ENCODE peak calls at places on chromosomes 11 and 22, in six cellular contexts. V is Panc1; W is right lobe of liver; E is left lung; S is stimulated activated naive CD8-positive, alpha-beta T cell treated with anti-CD3 and anti-CD28 coated beads, Interleukin-15, amount 100 ng/mL, for 72 hours; Z is natural killer cell. Q is an unnamed sample.

GRCh38 chr22:31753005-31753633 is 700 bp upstream of the DEPDC5 start:
- ATAC-seq in V (peak; percentile 31), W (no peak), E (peak; percentile 4), S (no peak), Z (no peak), Q (no peak)

GRCh38 chr22:26835929-26836528 is 178.6 kb downstream of the MIAT start:
- ATAC-seq in V (peak; percentile 66), W (peak; percentile 57), E (peak; percentile 76), S (peak; percentile 60), Z (peak; percentile 65), Q (no peak)

GRCh38 chr11:57514538-57515331 is 767 bp downstream of the SLC43A1 start:
- ATAC-seq in V (peak; percentile 49), W (peak; percentile 88), E (peak; percentile 87), S (peak; percentile 67), Z (peak; percentile 75), Q (peak; percentile 72)

GRCh38 chr11:62593434-62594044 is 2.2 kb upstream of the TUT1 start:
- ATAC-seq in V (peak; percentile 66), W (peak; percentile 37), E (peak; percentile 42), S (peak; percentile 43), Z (no peak), Q (no peak)

GRCh38 chr22:24694971-24695928 is 79.3 kb downstream of the PIWIL3 start:
- ATAC-seq in V (no peak), W (no peak), E (peak; percentile 61), S (no peak), Z (no peak), Q (no peak)

GRCh38 chr11:77752518-77752917 is 68.0 kb downstream of the RSF1 start:
- ATAC-seq in V (no peak), W (peak; percentile 61), E (no peak), S (no peak), Z (no peak), Q (no peak)

GRCh38 chr11:9397746-9398680 is 13.6 kb downstream of the IPO7 start:
- ATAC-seq in V (no peak), W (no peak), E (no peak), S (no peak), Z (no peak), Q (no peak)

GRCh38 chr11:127105578-127105977 is 105.0 kb upstream of the KIRREL3 start:
- ATAC-seq in V (no peak), W (no peak), E (no peak), S (no peak), Z (no peak), Q (no peak)

GRCh38 chr11:133897331-133897650 is 52.0 kb upstream of the SPATA19 start:
- ATAC-seq in V (no peak), W (no peak), E (no peak), S (no peak), Z (no peak), Q (no peak)

GRCh38 chr22:45784357-45785277 is 113.0 kb downstream of the ATXN10 start:
- ATAC-seq in V (no peak), W (peak; percentile 14), E (peak; percentile 8), S (no peak), Z (no peak), Q (no peak)

GRCh38 chr22:20937031-20937793 is 20.0 kb downstream of the CRKL start:
- ATAC-seq in V (peak; percentile 51), W (peak; percentile 90), E (peak; percentile 92), S (no peak), Z (no peak), Q (no peak)

GRCh38 chr22:38859581-38860290 is 12.3 kb downstream of the CBX6 start:
- ATAC-seq in V (no peak), W (peak; percentile 14), E (no peak), S (peak; percentile 46), Z (peak; percentile 27), Q (no peak)

GRCh38 chr11:26037716-26038115 is 294.2 kb upstream of the ANO3 start:
- ATAC-seq in V (no peak), W (no peak), E (no peak), S (no peak), Z (no peak), Q (no peak)

GRCh38 chr22:42062506-42063190 is 8.0 kb downstream of the NAGA start:
- ATAC-seq in V (no peak), W (no peak), E (no peak), S (no peak), Z (no peak), Q (no peak)

GRCh38 chr22:20530368-20531153 is 23.2 kb downstream of the MED15 start:
- ATAC-seq in V (peak; percentile 58), W (no peak), E (peak; percentile 80), S (no peak), Z (no peak), Q (no peak)

GRCh38 chr11:61694971-61695706 is 14.9 kb downstream of the DAGLA start:
- ATAC-seq in V (peak; percentile 19), W (peak; percentile 9), E (peak; percentile 29), S (no peak), Z (no peak), Q (peak; percentile 64)

GRCh38 chr11:25981998-25982397 is 349.9 kb upstream of the ANO3 start:
- ATAC-seq in V (peak; percentile 81), W (peak; percentile 87), E (peak; percentile 87), S (no peak), Z (no peak), Q (peak; percentile 50)

GRCh38 chr11:33389635-33390034 is 132.5 kb downstream of the HIPK3 start:
- ATAC-seq in V (no peak), W (no peak), E (no peak), S (no peak), Z (no peak), Q (no peak)